ENCODE peak calls at places on chromosomes 7 and 10, in four cellular contexts. A is prostate gland; M is SJSA1; O is CD8-positive, alpha-beta T cell. J is an unnamed sample.

GRCh38 chr10:133403359-133403758 is 9.4 kb downstream of the MTG1 start:
- DNase-seq in A (no peak), M (no peak), O (no peak), J (no peak)

GRCh38 chr10:99279626-99280111 is 44.0 kb upstream of the HPSE2 start:
- DNase-seq in A (no peak), M (no peak), O (no peak), J (no peak)

GRCh38 chr10:88238515-88238914 is 344.6 kb downstream of the RNLS start:
- DNase-seq in A (no peak), M (no peak), O (no peak), J (no peak)

GRCh38 chr10:34696423-34696822 is 118.7 kb downstream of the PARD3 start:
- DNase-seq in A (no peak), M (no peak), O (no peak), J (no peak)

GRCh38 chr7:159000859-159001435 is 143.7 kb downstream of the VIPR2 start:
- DNase-seq in A (no peak), M (no peak), O (no peak), J (no peak)

GRCh38 chr10:87860156-87860795 is 3.1 kb downstream of the KLLN start:
- DNase-seq in A (no peak), M (no peak), O (peak), J (no peak)

GRCh38 chr10:113650172-113650571 is 13.7 kb downstream of the NRAP start:
- DNase-seq in A (no peak), M (no peak), O (no peak), J (no peak)

GRCh38 chr7:124387056-124387455 is 354.2 kb upstream of the TMEM229A start:
- DNase-seq in A (no peak), M (no peak), O (no peak), J (no peak)

GRCh38 chr7:92797284-92797683 is 39.1 kb downstream of the CDK6 start:
- DNase-seq in A (no peak), M (no peak), O (no peak), J (no peak)

GRCh38 chr7:133354546-133355324 is 101.9 kb downstream of the EXOC4 start:
- DNase-seq in A (no peak), M (no peak), O (no peak), J (no peak)

GRCh38 chr10:84541289-84541637 is 212.9 kb downstream of the CCSER2 start:
- DNase-seq in A (no peak), M (no peak), O (no peak), J (no peak)

GRCh38 chr10:42941790-42942189 is 135.1 kb upstream of the RET start:
- DNase-seq in A (no peak), M (peak), O (no peak), J (no peak)

GRCh38 chr7:2979276-2979675 is 64.4 kb downstream of the CARD11 start:
- DNase-seq in A (no peak), M (no peak), O (no peak), J (peak)

GRCh38 chr7:102326156-102326914 is 29.9 kb downstream of the SPDYE6 start:
- DNase-seq in A (no peak), M (peak), O (no peak), J (no peak)

GRCh38 chr10:70885931-70886903 is 2.1 kb downstream of the PCBD1 start:
- DNase-seq in A (no peak), M (no peak), O (no peak), J (no peak)

GRCh38 chr10:82319046-82319445 is 444.1 kb downstream of the NRG3 start:
- DNase-seq in A (no peak), M (no peak), O (no peak), J (no peak)

GRCh38 chr10:5895804-5896203 is 5.8 kb downstream of the FBH1 start:
- DNase-seq in A (no peak), M (no peak), O (no peak), J (peak)

GRCh38 chr7:20331231-20331880 is 656 bp downstream of the ITGB8 start:
- DNase-seq in A (peak), M (peak), O (no peak), J (peak)

GRCh38 chr7:44508328-44508990 is 18.0 kb upstream of the NUDCD3 start:
- DNase-seq in A (no peak), M (no peak), O (no peak), J (no peak)

GRCh38 chr7:84638339-84638697 is 443.7 kb upstream of the SEMA3A start:
- DNase-seq in A (no peak), M (no peak), O (no peak), J (no peak)

GRCh38 chr7:1509226-1509625 is 5.0 kb upstream of the INTS1 start:
- DNase-seq in A (no peak), M (no peak), O (no peak), J (no peak)

GRCh38 chr7:82036146-82036886 is 266.5 kb upstream of the HGF start:
- DNase-seq in A (no peak), M (no peak), O (no peak), J (no peak)

GRCh38 chr10:86261933-86262665 is 104.5 kb downstream of the GRID1 start:
- DNase-seq in A (peak), M (peak), O (no peak), J (peak)

GRCh38 chr7:11261470-11261869 is 287.8 kb downstream of the PHF14 start:
- DNase-seq in A (peak), M (no peak), O (no peak), J (no peak)

GRCh38 chr7:12898610-12899009 is 211.2 kb downstream of the ARL4A start:
- DNase-seq in A (no peak), M (no peak), O (no peak), J (no peak)

GRCh38 chr10:14549496-14549895 is 218.8 kb upstream of the FRMD4A start:
- DNase-seq in A (no peak), M (no peak), O (no peak), J (no peak)

GRCh38 chr10:96025566-96025965 is 17.8 kb upstream of the CCNJ start:
- DNase-seq in A (no peak), M (no peak), O (no peak), J (peak)

GRCh38 chr7:21898265-21898930 is 47.3 kb downstream of the CDCA7L start:
- DNase-seq in A (no peak), M (no peak), O (peak), J (peak)

GRCh38 chr10:91887075-91887899 is 22.0 kb downstream of the FGFBP3 start:
- DNase-seq in A (no peak), M (no peak), O (no peak), J (peak)

GRCh38 chr7:126578338-126578737 is 674.4 kb downstream of the GRM8 start:
- DNase-seq in A (no peak), M (no peak), O (no peak), J (no peak)

GRCh38 chr10:98404571-98405396 is 10.2 kb downstream of the PYROXD2 start:
- DNase-seq in A (no peak), M (no peak), O (no peak), J (no peak)

GRCh38 chr10:43197834-43198681 is 59.8 kb downstream of the CSGALNACT2 start:
- DNase-seq in A (no peak), M (no peak), O (no peak), J (no peak)

DNA sequence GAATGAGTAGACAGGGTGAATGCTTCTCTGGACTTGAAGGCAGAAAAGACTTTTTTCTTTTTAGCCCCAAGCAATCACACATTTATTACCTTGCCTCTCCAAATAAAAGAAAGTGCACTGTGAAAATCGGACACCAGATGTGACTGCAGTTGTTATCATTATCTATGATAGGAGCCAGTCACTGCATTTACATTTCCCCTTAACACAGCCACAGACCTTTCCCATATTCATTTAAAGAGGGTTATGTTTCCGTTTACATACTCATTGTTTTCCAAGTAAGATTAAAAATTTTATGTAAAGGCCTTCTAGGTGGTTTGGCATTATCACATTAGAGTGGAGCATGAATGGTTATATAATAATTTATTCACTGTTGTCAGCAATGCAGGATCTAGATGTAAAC is 586.8 kb downstream of the SORCS1 start:
- DNase-seq in A (no peak), M (no peak), O (no peak), J (no peak)
- H3K4me3 ChIP-seq in A (no peak), M (no peak), O (no peak), J (no peak)

GRCh38 chr10:104330168-104331117 is 7.8 kb downstream of the ITPRIP start:
- DNase-seq in A (no peak), M (peak), O (no peak), J (no peak)

GRCh38 chr10:104332243-104333036 is 5.8 kb downstream of the ITPRIP start:
- DNase-seq in A (no peak), M (no peak), O (no peak), J (no peak)

GRCh38 chr10:104333037-104333727 is 5.1 kb downstream of the ITPRIP start:
- DNase-seq in A (no peak), M (no peak), O (peak), J (no peak)

GRCh38 chr10:104329754-104330153 is 8.5 kb downstream of the ITPRIP start:
- DNase-seq in A (no peak), M (no peak), O (no peak), J (no peak)

DNA sequence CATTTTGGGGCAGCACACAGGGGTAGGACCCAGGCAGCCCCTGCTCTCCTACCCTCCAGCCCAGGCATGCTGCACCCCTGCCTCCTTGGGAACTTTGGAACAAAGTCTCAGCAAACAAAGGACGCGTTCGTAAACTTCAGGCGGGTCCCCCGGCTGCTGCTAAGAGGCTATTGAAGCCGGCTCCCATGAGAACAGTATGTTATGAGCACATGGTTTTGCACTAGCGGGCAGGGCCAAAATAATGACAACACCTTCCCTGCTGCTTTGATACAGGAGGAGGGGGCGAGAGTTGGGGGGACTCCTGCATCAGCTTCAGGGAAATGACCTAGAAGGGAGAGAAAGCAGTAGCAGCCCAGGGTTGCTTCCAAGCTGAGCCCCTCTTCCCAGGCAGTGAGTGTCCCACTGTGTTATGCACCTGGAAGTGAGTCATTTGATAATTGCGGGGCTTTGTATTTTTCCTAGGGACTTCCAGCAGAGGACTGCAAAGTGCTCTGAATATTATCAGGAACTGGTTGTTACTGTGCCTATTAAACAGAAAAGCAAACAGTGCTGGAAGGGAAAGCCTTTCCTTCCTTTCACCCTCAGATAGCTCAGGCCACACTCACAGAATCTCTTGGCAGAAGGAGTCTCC is 6.9 kb downstream of the ITPRIP start:
- DNase-seq in A (no peak), M (no peak), O (no peak), J (no peak)
- H3K4me3 ChIP-seq in A (no peak), M (no peak), O (no peak), J (no peak)

GRCh38 chr7:39950473-39951155 is 558 bp downstream of the CDK13 start:
- DNase-seq in A (peak), M (peak), O (peak), J (peak)

GRCh38 chr7:39951156-39951942 is 1.3 kb downstream of the CDK13 start:
- DNase-seq in A (peak), M (peak), O (peak), J (peak)

GRCh38 chr7:39948375-39948774 is 1.7 kb upstream of the CDK13 start:
- DNase-seq in A (no peak), M (no peak), O (no peak), J (peak)

GRCh38 chr7:39949980-39950472 is at the start of gene CDK13:
- DNase-seq in A (peak), M (peak), O (peak), J (peak)

GRCh38 chr7:39948932-39949928 is 826 bp upstream of the CDK13 start:
- DNase-seq in A (peak), M (peak), O (peak), J (peak)
- H3K4me3 ChIP-seq in A (peak), M (peak), O (peak), J (peak)

DNA sequence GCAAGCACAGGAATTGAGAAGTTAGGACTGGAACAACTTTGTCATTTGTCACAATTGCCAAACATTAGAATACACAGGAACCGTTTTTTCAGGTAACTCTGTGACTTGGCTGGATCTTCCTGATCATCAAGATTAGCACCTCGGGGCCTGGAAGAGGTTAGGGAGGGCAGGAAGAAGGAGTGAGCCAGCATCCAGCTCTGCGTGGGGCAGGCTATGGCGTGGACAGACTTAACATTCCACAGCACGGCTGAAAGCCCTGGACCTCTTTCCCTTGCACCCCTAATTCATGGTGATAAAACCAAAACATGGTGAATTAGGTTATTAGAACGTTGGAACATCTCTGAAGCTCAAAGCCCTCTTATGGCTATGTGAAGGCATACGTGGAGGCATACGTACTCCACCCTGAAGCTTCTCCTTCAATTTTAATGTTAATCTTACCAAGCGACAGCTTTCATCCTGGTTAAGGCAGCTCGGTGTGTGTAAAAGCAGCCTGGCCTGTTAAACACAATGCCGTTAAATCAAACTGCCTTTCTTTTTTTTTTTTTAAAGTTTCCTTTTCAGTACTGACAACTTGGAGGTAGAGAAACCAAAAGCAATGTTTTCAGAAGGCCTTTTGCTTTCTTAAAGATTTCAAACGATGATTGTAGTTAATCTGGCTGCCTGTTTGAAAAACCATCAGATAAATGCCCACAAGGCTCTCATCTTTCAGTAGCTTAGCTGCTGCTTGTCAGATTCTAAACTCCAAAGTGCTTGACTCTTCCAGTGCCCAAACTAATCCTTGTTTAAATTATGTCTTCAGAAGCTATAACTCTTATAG is 4.5 kb downstream of the GRK5 start:
- DNase-seq in A (no peak), M (no peak), O (no peak), J (no peak)
- H3K4me3 ChIP-seq in A (no peak), M (no peak), O (peak), J (peak)

GRCh38 chr10:100349672-100350071 is 2.6 kb downstream of the SCD start:
- DNase-seq in A (no peak), M (no peak), O (no peak), J (no peak)
- H3K4me3 ChIP-seq in A (peak), M (no peak), O (no peak), J (peak)

GRCh38 chr10:3482200-3482993 is 302.6 kb downstream of the KLF6 start:
- DNase-seq in A (peak), M (peak), O (no peak), J (no peak)
- H3K4me3 ChIP-seq in A (no peak), M (no peak), O (no peak), J (no peak)

GRCh38 chr7:156948361-156948760 is 1.2 kb upstream of the NOM1 start:
- DNase-seq in A (no peak), M (no peak), O (no peak), J (no peak)
- H3K4me3 ChIP-seq in A (no peak), M (no peak), O (no peak), J (peak)

GRCh38 chr7:27153526-27153925 is 1.1 kb upstream of the HOXA3 start:
- DNase-seq in A (no peak), M (no peak), O (no peak), J (no peak)

GRCh38 chr7:27155816-27156507 is 513 bp downstream of the HOXA7 start:
- DNase-seq in A (no peak), M (peak), O (no peak), J (no peak)

GRCh38 chr7:27156508-27156898 is at the start of gene HOXA7:
- DNase-seq in A (no peak), M (peak), O (no peak), J (no peak)

GRCh38 chr7:27154369-27154768 is 2.0 kb upstream of the HOXA3 start:
- DNase-seq in A (no peak), M (no peak), O (no peak), J (no peak)

DNA sequence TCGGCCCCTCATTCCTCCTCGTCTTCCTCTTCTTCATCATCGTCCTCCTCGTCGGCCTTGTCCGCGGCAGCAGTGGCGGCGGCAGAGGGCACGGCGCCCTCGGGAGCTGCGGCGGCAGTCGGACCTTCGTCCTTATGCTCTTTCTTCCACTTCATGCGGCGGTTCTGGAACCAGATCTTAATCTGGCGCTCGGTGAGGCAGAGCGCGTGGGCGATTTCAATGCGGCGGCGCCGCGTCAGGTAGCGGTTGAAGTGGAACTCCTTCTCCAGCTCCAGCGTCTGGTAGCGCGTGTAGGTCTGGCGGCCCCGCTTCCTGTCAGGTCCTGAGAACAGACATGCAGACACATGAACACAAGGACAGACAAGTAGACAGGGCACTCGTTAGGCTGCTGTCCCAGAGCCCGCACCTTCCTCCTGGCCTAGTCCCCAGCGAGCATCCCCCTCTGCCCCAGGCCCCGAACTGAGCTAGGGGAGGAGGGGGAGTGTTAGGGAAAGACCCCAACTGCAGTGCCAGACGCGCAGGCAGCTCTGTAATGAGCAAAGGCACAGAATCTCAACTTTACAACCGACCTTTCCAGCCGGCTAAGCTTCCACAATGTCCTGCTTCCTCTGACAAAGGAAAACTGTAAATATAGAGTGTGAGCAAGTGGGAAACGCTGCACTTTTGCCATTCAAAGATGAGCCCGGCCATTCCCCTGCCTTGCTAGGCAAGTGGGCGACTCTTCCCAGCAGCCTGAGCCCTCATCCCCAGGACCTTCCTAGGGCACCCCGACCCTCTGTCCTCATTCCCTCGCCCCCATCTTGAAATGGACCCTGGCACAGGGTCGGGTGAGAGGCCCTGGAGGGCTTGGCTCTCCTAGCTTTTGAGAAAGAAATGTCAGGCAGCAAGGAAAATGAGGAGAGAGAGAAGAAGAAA is 1.3 kb downstream of the HOXA7 start:
- DNase-seq in A (no peak), M (no peak), O (no peak), J (no peak)
- H3K4me3 ChIP-seq in A (peak), M (peak), O (no peak), J (peak)

GRCh38 chr10:45001382-45002148 is 842 bp downstream of the ZNF22 start:
- DNase-seq in A (peak), M (peak), O (peak), J (no peak)
- H3K4me3 ChIP-seq in A (peak), M (peak), O (peak), J (peak)